ENCODE peak calls at places on chromosomes 2 and 18, in four cellular contexts. W, F, I and X are unnamed samples.

GRCh38 chr2:232511336-232511863 is 8.8 kb upstream of the PRSS56 start:
- DNase-seq in W (no peak), F (no peak), I (no peak), X (no peak)

GRCh38 chr18:78733762-78734613 is 245.6 kb upstream of the SALL3 start:
- DNase-seq in W (no peak), F (no peak), I (no peak), X (no peak)

GRCh38 chr18:79586436-79587297 is 92.9 kb upstream of the CTDP1 start:
- DNase-seq in W (no peak), F (no peak), I (no peak), X (no peak)

GRCh38 chr2:200335657-200336056 is 29.2 kb downstream of the SPATS2L start:
- DNase-seq in W (peak; percentile 11), F (no peak), I (no peak), X (no peak)

GRCh38 chr2:20443276-20443920 is 3.5 kb upstream of the RHOB start:
- DNase-seq in W (no peak), F (no peak), I (no peak), X (peak; percentile 93)

GRCh38 chr2:31381601-31382000 is 32.9 kb downstream of the XDH start:
- DNase-seq in W (no peak), F (no peak), I (no peak), X (no peak)

GRCh38 chr18:60147326-60147725 is 225.2 kb downstream of the MC4R start:
- DNase-seq in W (no peak), F (no peak), I (no peak), X (no peak)

GRCh38 chr2:201358684-201359083 is 1.5 kb upstream of the FLACC1 start:
- DNase-seq in W (peak; percentile 15), F (no peak), I (no peak), X (peak; percentile 47)

GRCh38 chr2:117436697-117437096 is 377.8 kb upstream of the DDX18 start:
- DNase-seq in W (no peak), F (no peak), I (no peak), X (no peak)

GRCh38 chr2:43340066-43340465 is 113.7 kb upstream of the ZFP36L2 start:
- DNase-seq in W (peak; percentile 13), F (no peak), I (no peak), X (no peak)

GRCh38 chr18:9117980-9118841 is 15.7 kb downstream of the NDUFV2 start:
- DNase-seq in W (no peak), F (no peak), I (no peak), X (no peak)

DNA sequence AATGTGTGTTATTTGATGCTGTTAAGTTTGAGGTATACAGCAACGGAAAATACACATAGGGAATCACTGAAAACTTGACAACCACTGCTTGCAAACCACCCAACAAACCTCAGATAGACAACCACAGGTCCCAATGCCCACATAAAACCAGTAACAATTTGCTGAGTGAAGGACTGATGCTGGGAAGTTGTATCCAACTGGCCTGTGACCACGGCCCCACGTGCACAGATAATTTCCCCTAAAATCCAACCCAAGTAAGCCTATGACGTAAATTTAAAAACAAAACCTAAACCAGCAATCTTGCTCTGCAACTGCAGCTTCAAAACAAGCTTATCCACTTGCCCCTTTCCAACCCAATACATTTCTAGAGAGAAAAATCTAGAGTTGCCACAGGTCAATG is 28.0 kb upstream of the CREB1 start:
- DNase-seq in W (no peak), F (no peak), I (no peak), X (no peak)
- TF ChIP-seq CTCF in W (no peak), F (no peak), I (no peak), X (no peak)

GRCh38 chr18:30499721-30500120 is 542.8 kb downstream of the DSC3 start:
- DNase-seq in W (no peak), F (no peak), I (no peak), X (no peak)

GRCh38 chr18:30501594-30501993 is 540.9 kb downstream of the DSC3 start:
- DNase-seq in W (no peak), F (no peak), I (no peak), X (no peak)

DNA sequence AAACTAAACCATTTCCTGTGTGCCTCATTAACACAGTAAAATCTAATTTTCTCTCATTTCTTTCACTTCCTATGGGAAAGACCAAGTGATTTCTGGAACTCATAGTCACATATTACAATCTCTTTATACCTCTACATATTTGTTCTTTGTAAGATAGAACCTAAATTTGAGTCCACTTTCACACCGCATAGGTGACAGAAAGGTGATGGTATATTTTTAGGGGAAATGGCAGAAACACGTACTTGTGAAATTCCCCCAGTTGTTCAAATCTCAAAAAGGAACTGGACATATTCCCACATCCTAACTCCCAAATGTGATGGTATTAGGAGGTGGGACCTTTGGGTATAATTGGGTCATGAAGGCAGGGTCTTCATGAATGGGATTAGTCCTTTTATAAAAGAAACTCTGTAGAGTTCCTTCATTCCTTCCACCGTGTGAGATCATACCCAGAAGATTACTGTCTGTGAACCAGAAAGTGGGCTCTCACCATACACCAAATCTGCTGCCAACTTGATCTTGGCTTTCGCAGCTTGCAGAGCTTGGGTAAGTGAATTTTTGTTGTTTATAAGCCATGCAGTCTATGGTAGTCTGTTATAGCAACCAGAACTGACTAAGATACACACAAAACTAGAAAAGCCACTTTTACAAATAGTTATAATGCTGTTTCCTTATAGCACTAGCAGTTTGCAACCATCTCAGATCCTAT is 542.1 kb downstream of the DSC3 start:
- DNase-seq in W (no peak), F (no peak), I (peak; percentile 17), X (no peak)
- H3K4me3 ChIP-seq in W (no peak overlapping the region), F (no peak overlapping the region), I (no peak overlapping the region), X (no peak overlapping the region)

GRCh38 chr2:3408781-3409180 is 29.3 kb downstream of the TRAPPC12 start:
- DNase-seq in W (no peak), F (no peak), I (no peak), X (no peak)

GRCh38 chr2:3409627-3410170 is 30.2 kb downstream of the TRAPPC12 start:
- DNase-seq in W (no peak), F (no peak), I (no peak), X (no peak)

GRCh38 chr2:3413642-3414041 is 34.1 kb downstream of the TRAPPC12 start:
- DNase-seq in W (no peak), F (no peak), I (no peak), X (no peak)

GRCh38 chr2:3414133-3414856 is 34.8 kb downstream of the TRAPPC12 start:
- DNase-seq in W (no peak), F (no peak), I (no peak), X (no peak)

DNA sequence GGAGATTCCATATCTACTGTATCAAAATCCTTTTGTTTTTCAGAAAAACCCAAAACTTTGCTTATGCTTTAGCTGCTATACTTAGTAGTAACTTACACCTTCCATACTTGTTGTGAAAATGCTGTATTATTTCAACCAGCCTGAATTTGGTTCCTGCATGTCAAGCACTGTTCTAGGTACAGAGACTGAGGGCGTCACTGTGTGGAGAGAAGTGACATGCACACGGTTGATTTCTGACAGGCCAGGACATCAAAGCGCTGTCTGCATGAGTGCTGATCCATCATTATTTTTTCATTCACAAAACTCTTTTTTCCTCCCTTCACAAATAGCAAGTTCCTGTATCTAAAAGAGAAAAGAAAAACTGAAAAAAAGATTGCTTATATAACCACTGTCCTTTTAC is 31.6 kb downstream of the TRAPPC12 start:
- DNase-seq in W (no peak), F (no peak), I (no peak), X (no peak)
- TF ChIP-seq CTCF in W (no peak), F (no peak), I (no peak), X (no peak)

DNA sequence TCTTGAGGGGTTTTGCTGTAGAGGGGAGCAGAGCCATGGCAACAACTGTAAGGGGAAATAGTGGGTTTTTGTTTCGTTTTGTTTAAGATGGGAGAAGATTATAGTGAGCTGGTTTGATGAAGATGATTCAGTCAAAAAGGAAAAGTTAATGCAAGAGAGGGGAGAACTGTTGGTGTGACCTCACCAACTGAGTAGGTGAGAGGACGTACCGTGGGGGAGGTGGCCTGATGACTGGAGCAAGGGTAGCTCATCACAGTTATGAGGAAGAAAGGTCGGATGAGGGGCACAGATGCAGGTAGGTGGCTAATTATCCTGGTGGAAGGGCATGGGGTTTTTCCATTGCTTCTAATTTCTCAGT is 10.7 kb downstream of the ITGA6 start:
- DNase-seq in W (no peak), F (no peak), I (no peak), X (no peak)
- H3K4me3 ChIP-seq in W (no peak overlapping the region), F (no peak overlapping the region), I (peak overlapping the region; percentile 44), X (no peak overlapping the region)

DNA sequence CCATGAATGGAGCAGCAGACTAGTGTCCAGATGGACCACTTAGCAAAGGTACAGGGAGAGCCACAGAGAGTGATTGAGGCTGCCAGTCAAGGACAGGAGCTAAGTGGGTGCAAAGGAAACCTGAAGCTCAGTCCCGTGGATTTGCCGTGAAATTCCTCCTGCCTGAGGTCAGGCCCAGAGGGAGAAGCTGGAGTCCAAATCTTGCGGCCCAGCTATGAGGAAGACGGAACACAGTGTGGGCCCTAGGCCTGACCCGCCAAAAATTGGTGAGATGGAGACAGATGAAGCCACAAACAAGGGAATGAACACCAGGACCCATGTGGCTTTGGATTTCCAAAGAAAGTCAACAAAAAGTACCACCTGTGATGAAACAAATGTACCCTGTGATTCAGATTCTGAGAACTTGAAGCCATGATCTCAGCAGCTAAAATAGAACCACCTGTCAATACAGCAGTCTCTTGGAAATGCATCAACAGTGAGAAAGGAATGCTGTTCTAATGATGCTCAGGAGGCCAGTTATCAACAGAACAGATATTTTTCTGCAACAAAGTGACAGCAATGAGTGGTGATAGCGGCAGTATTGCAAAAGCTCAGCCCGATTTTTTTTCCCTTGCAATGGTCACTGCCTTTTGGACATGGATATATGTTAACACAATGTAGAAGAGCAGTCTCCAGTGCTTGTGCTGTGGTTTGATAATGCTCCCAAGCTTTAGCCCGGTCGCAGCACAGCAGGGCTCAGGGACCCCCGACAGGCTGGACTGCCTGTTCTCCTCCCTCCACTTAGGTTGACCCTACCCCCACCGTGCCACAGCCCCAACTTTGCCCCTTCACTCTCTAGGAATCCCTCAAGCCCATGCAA is 10.7 kb downstream of the COL6A3 start:
- DNase-seq in W (no peak), F (no peak), I (no peak), X (no peak)
- TF ChIP-seq CTCF in W (no peak), F (no peak), I (no peak), X (no peak)

DNA sequence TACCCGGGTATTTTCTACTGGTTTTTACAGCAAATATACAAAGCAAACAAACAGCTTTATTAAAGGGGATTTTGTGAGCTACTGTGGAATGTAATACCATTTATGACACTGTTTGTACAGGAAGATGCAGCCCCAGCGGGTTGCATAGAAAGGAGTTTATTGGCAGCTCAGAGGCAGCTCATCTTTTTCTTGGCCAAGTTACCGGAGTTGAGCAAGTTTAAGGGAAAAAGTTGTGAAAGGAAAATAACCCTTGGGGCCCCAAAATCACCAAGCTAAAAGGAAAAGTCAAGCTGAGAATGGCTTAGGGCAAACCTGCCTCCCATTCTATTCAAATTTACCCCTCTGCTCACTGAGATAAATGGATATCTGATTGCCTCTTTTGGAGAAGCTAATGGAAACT is 60.8 kb downstream of the MOB4 start:
- DNase-seq in W (peak; percentile 24), F (no peak), I (no peak), X (no peak)
- H3K4me3 ChIP-seq in W (no peak overlapping the region), F (no peak overlapping the region), I (no peak overlapping the region), X (no peak overlapping the region)

GRCh38 chr2:125512313-125512712 is 1143.6 kb upstream of the GYPC start:
- DNase-seq in W (no peak), F (no peak), I (no peak), X (no peak)

DNA sequence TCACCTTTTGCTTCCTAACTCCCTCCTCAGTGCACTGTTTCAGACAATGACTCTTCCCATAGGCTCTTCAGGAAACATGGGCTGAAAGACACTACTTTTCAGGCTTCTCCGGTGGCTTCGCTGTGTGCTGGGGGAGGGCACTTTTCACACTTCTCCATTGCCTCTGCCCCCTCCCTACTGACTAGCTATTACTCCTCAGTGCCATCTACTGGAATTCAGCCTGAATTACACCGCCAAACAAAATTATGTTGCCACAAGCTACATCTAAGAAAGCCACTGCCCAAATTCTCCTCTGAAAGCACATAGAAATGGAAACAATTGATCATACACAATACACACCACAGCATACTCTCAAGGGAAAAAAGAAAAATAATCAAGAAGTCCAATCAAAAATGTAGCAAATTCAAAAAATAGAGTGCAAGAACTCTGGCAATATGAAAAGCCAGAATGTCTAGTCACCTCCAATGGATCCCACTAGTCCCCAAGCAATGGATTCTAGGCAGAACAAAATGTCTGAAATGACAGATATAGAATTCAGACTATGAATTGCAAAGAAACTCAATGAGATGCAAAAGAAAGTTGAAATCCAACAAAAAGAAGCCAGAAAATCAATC is 1139.4 kb upstream of the GYPC start:
- DNase-seq in W (no peak), F (no peak), I (no peak), X (no peak)
- TF ChIP-seq CTCF in W (no peak), F (peak; percentile 73), I (peak; percentile 49), X (peak; percentile 74)